ENCODE peak calls at places on chromosomes 4 and X, in five cellular contexts. M is HepG2, A is upper lobe of left lung, Q is K562, E is GM12878. S is an unnamed sample. For H3K27me3, the result is how much of the 10 kb centered on the place peaks cover.

GRCh38 chr4:61628727-61629126 is 428.6 kb downstream of the ADGRL3 start:
- ATAC-seq in M (no peak), E (no peak), A (no peak), Q (no peak), S (no peak)

GRCh38 chrX:48917139-48917980 is 1.5 kb downstream of the PIM2 start:
- ATAC-seq in A (peak), Q (peak), E (peak), M (peak), S (peak)

GRCh38 chrX:47169726-47170515 is 23.7 kb upstream of the UBA1 start:
- ATAC-seq in A (peak), E (no peak), Q (no peak), M (peak), S (peak)

GRCh38 chrX:56764975-56765791 is 36.1 kb downstream of the NBDY start:
- ATAC-seq in A (no peak), M (no peak), Q (no peak), E (peak), S (no peak)

GRCh38 chrX:39504850-39505259 is 592.9 kb downstream of the BCOR start:
- ATAC-seq in A (no peak), Q (no peak), M (no peak), E (no peak), S (no peak)

GRCh38 chr4:170465434-170465833 is 375.7 kb upstream of the AADAT start:
- ATAC-seq in M (no peak), Q (no peak), E (peak), A (no peak), S (no peak)

GRCh38 chrX:132968282-132968681 is 9.9 kb upstream of the HS6ST2 start:
- ATAC-seq in A (no peak), E (no peak), M (no peak), Q (no peak), S (no peak)

GRCh38 chr4:98352403-98352802 is 91.2 kb downstream of the RAP1GDS1 start:
- ATAC-seq in E (no peak), Q (no peak), M (no peak), A (no peak), S (no peak)

GRCh38 chr4:6273661-6273990 is 4.0 kb downstream of the WFS1 start:
- ATAC-seq in A (no peak), E (no peak), Q (no peak), M (no peak), S (no peak)

GRCh38 chr4:139317635-139318034 is 15.4 kb upstream of the NDUFC1 start:
- ATAC-seq in Q (no peak), A (no peak), E (no peak), M (no peak), S (no peak)
- H3K27ac ChIP-seq in Q (no peak), A (no peak), E (no peak), M (no peak), S (no peak)

DNA sequence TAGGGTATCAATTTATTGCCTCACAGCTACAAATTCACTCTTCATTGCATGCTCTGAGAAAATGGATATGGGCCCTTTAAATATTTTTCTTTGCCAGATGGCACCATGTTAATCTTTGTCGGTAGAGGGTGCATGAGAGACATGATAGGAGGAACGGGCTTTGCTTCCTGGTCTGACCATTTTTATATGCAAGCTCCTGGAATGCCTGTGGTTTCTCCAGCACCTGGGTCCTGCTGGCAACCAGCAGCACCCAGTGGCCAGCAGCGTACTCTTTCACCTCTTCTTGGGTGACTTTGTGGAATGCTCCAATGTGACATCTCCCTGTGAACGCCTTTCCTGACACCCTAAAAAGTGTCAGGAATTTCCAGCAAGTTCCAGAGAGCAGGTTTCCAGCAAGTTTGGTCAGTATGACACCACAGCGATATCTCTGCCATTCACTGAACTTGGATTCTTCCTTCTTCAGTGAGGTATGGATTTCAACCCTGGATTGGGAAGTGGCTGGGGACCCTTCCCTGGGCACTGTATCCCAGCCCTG is 140.3 kb upstream of the PGRMC2 start:
- ATAC-seq in Q (peak), A (peak), M (peak), E (peak), S (no peak)
- H3K27me3 ChIP-seq in Q (under half), A (under half), M (under half), E (under half), S (under half)

GRCh38 chr4:2241410-2242353 is at the start of the genes HAUS3 and POLN:
- ATAC-seq in M (peak), E (peak), A (peak), Q (peak), S (peak)
- TF ChIP-seq EP300 in M (no peak), E (no peak), A (no peak), Q (no peak), S (no peak)

DNA sequence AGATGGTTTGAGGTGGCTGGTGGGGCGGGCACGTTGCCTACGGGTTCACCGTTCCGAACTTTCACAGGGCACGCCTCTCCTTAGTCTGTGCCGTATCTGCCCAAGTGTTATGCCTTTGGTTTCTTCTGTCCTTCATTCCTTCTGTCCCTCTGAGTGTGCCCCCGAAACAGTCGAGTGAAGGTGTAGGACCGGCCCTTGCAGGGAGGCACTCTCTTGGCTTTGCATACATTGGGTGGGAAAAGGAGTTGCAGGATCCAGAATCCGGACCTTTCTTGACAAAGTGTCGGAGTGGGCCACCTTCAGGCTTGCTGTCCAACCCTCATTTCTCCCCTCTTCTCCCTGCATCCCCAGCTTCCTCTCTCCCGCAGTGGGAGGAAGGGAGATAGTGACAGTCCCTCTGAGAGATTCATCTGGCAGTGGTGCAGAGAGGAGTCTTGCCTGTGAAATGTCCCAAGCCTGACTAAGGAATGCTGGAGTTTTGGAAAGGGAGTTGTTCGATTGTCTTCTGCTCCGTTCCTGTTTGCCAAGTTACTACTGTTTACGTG is 585 bp downstream of the ARFIP1 start:
- ATAC-seq in M (peak), A (peak), Q (peak), E (peak), S (no peak)
- H3K27ac ChIP-seq in M (peak), A (peak), Q (peak), E (peak), S (peak)